ENCODE peak calls at places on chromosome 18, in nine cellular contexts. E is endothelial cell of umbilical vein, P is heart left ventricle, W is H1, B is ovary, F is HCT116, N is stomach, G is sigmoid colon, Z is thyroid gland. J is an unnamed sample. For H3K4me1, the result is how much of the 10 kb centered on the place peaks cover.

GRCh38 chr18:57789105-57789504 is 14.0 kb downstream of the ATP8B1 start:
- DNase-seq in E (no peak), P (no peak), W (no peak), B (no peak), F (peak), N (no peak), G (no peak), Z (no peak), J (no peak)

GRCh38 chr18:70419526-70419925 is 130.7 kb downstream of the SOCS6 start:
- DNase-seq in E (no peak), P (no peak), W (no peak), B (no peak), F (no peak), N (no peak), G (no peak), Z (no peak), J (no peak)

GRCh38 chr18:46179306-46179705 is 75.1 kb downstream of the HAUS1 start:
- DNase-seq in E (no peak), P (no peak), W (no peak), B (no peak), F (no peak), N (no peak), G (no peak), Z (no peak), J (no peak)

GRCh38 chr18:5630057-5630765 is 86.4 kb upstream of the EPB41L3 start:
- DNase-seq in E (peak), P (peak), W (peak), B (no peak), F (no peak), N (peak), G (peak), Z (peak), J (peak)

GRCh38 chr18:58800582-58800981 is 64.1 kb upstream of the ZNF532 start:
- DNase-seq in E (no peak), P (no peak), W (no peak), B (no peak), F (no peak), N (no peak), G (no peak), Z (no peak), J (no peak)

GRCh38 chr18:7221424-7222155 is 9.3 kb upstream of the LRRC30 start:
- DNase-seq in E (peak), P (peak), W (peak), B (no peak), F (peak), N (no peak), G (no peak), Z (peak), J (peak)

GRCh38 chr18:79439201-79440023 is 43.7 kb downstream of the NFATC1 start:
- DNase-seq in E (no peak), P (no peak), W (no peak), B (no peak), F (no peak), N (no peak), G (no peak), Z (no peak), J (peak)

GRCh38 chr18:12441475-12442035 is 33.8 kb downstream of the PRELID3A start:
- DNase-seq in E (no peak), P (no peak), W (no peak), B (no peak), F (no peak), N (no peak), G (no peak), Z (no peak), J (no peak)

GRCh38 chr18:79583984-79584401 is 95.6 kb upstream of the CTDP1 start:
- DNase-seq in E (no peak), P (no peak), W (no peak), B (peak), F (no peak), N (no peak), G (peak), Z (peak), J (no peak)

DNA sequence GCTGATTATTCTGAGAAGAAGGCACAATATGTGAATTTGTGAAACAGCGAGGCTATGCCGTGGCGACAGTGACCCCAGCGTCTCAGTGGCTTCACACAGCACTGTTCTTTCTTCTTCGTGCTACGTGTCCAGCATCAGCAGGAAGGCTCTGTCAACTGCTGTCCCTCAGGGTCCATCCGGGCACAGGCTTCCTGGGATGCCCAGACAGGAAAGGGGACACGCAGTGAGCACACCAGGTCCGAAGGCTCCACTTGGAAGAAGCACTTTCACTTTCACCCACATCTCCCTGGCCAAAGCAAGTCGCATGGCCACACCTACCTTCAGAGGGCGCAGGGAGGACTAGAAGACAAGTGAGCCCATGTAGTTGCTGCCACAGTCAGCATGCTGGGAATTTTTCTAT is 47.3 kb downstream of the PTGR3 start:
- DNase-seq in E (peak), P (peak), W (no peak), B (no peak), F (peak), N (peak), G (no peak), Z (peak), J (peak)
- H3K4me3 ChIP-seq in E (peak), P (peak), W (no peak), B (peak), F (peak), N (peak), G (peak), Z (no peak), J (peak)

GRCh38 chr18:23135679-23136325 is 517 bp downstream of the CABLES1 start:
- DNase-seq in E (no peak), P (no peak), W (no peak), B (peak), F (no peak), N (peak), G (no peak), Z (peak), J (no peak)
- TF ChIP-seq POLR2A in E (no peak), P (no peak), W (no peak), B (no peak), F (no peak), N (no peak), G (no peak), Z (peak), J (no peak)

GRCh38 chr18:48943736-48944527 is 6.8 kb downstream of the SMAD7 start:
- DNase-seq in E (peak), P (no peak), W (no peak), B (no peak), F (no peak), N (no peak), G (no peak), Z (no peak), J (no peak)
- H3K4me1 ChIP-seq in E (half or more), P (half or more), W (under half), B (under half), F (half or more), N (half or more), G (half or more), Z (half or more), J (half or more)

GRCh38 chr18:35477497-35477896 is 20.3 kb downstream of the INO80C start:
- DNase-seq in E (no peak), P (no peak), W (no peak), B (no peak), F (no peak), N (no peak), G (no peak), Z (no peak), J (no peak)
- H3K4me3 ChIP-seq in E (no peak), P (no peak), W (no peak), B (no peak), F (no peak), N (no peak), G (no peak), Z (no peak), J (no peak)

J was measured in gastrocnemius medialis.